ENCODE peak calls at places on chromosomes 1 and 21, in eight cellular contexts. N is IMR-90, L is A673, O is astrocyte, F is left ventricle myocardium inferior, J is A549, Z is neural progenitor cell, V is left lung. R is an unnamed sample.
A peak's percentile ranks its signal among the peaks of the same experiment; 100 is the strongest.

GRCh38 chr1:166082601-166083000 is 84.2 kb downstream of the FAM78B start:
- DNase-seq in L (no peak), J (no peak), O (no peak), Z (no peak), V (no peak), F (no peak), N (no peak), R (no peak)

GRCh38 chr1:40742363-40743061 is 41.1 kb upstream of the KCNQ4 start:
- DNase-seq in V (no peak), F (no peak), O (no peak), L (no peak), J (no peak), N (no peak), Z (no peak), R (no peak)

GRCh38 chr1:215132156-215132555 is 49.6 kb downstream of the KCNK2 start:
- DNase-seq in F (no peak), J (no peak), Z (no peak), V (no peak), N (peak; percentile 53), L (no peak), O (peak; percentile 68), R (no peak)

GRCh38 chr1:204592246-204592948 is 76.2 kb downstream of the MDM4 start:
- DNase-seq in F (no peak), N (no peak), J (no peak), L (no peak), O (no peak), Z (no peak), V (no peak), R (no peak)

GRCh38 chr1:88708011-88708410 is 23.9 kb downstream of the PKN2 start:
- DNase-seq in J (no peak), V (no peak), L (no peak), O (no peak), F (no peak), N (no peak), Z (no peak), R (no peak)

GRCh38 chr1:193221641-193222040 is 35.2 kb upstream of the B3GALT2 start:
- DNase-seq in V (no peak), F (no peak), N (no peak), L (peak; percentile 43), J (no peak), Z (no peak), O (peak; percentile 31), R (no peak)

GRCh38 chr1:112988367-112988766 is 32.4 kb upstream of the SLC16A1 start:
- DNase-seq in Z (no peak), V (no peak), J (no peak), N (no peak), L (no peak), O (no peak), F (no peak), R (no peak)

GRCh38 chr1:226654046-226654445 is 85.0 kb downstream of the ITPKB start:
- DNase-seq in F (no peak), V (no peak), Z (peak; percentile 77), L (peak; percentile 27), N (peak; percentile 54), J (no peak), O (peak; percentile 87), R (no peak)

GRCh38 chr1:4662723-4663122 is 8.3 kb downstream of the AJAP1 start:
- DNase-seq in L (no peak), O (no peak), V (no peak), J (no peak), Z (no peak), F (no peak), N (no peak), R (no peak)

GRCh38 chr1:183242556-183242955 is 56.5 kb downstream of the LAMC2 start:
- DNase-seq in N (no peak), L (no peak), F (no peak), J (no peak), Z (no peak), V (no peak), O (no peak), R (no peak)

GRCh38 chr1:212624976-212625501 is 16.5 kb downstream of the ATF3 start:
- DNase-seq in N (no peak), V (no peak), F (no peak), J (no peak), Z (no peak), O (no peak), L (no peak), R (no peak)

GRCh38 chr21:26715878-26716506 is 129.2 kb downstream of the ADAMTS1 start:
- DNase-seq in Z (peak; percentile 74), F (peak; percentile 15), V (no peak), L (peak; percentile 73), O (peak; percentile 12), J (peak; percentile 10), N (peak; percentile 51), R (no peak)

GRCh38 chr1:220217383-220217988 is 54.8 kb downstream of the RAB3GAP2 start:
- DNase-seq in F (no peak), J (peak; percentile 29), Z (peak; percentile 16), O (no peak), N (no peak), V (no peak), L (peak; percentile 18), R (no peak)

GRCh38 chr21:34892196-34892595 is 156.9 kb downstream of the RUNX1 start:
- DNase-seq in J (no peak), N (peak; percentile 45), O (peak; percentile 60), V (no peak), Z (no peak), L (no peak), F (no peak), R (no peak)

GRCh38 chr1:36257375-36257767 is 33.1 kb downstream of the THRAP3 start:
- DNase-seq in J (no peak), O (no peak), F (no peak), V (no peak), Z (no peak), L (no peak), N (no peak), R (no peak)

GRCh38 chr1:203367051-203367450 is 16.1 kb upstream of the FMOD start:
- DNase-seq in N (no peak), J (no peak), L (no peak), O (no peak), F (no peak), Z (no peak), V (no peak), R (no peak)

GRCh38 chr1:193313354-193314140 is 127.1 kb upstream of the B3GALT2 start:
- DNase-seq in Z (no peak), O (no peak), F (no peak), N (no peak), J (no peak), L (no peak), V (no peak), R (no peak)

GRCh38 chr1:162902372-162902771 is 41.4 kb upstream of the CCDC190 start:
- DNase-seq in O (peak; percentile 66), V (no peak), J (no peak), N (peak; percentile 67), L (no peak), Z (no peak), F (no peak), R (no peak)

GRCh38 chr21:45330075-45330781 is 42.5 kb upstream of the POFUT2 start:
- DNase-seq in Z (no peak), O (peak; percentile 77), N (peak; percentile 88), F (peak; percentile 12), J (peak; percentile 67), V (peak; percentile 89), L (peak; percentile 50), R (no peak)

GRCh38 chr1:93584238-93585003 is 97.2 kb downstream of the BCAR3 start:
- DNase-seq in N (no peak), V (no peak), F (no peak), J (no peak), Z (no peak), O (no peak), L (peak; percentile 48), R (no peak)

GRCh38 chr1:78070758-78071157 is 25.0 kb downstream of the GIPC2 start:
- DNase-seq in L (peak; percentile 20), N (peak; percentile 94), J (peak; percentile 21), O (peak; percentile 91), F (no peak), Z (no peak), V (no peak), R (no peak)

GRCh38 chr1:204268101-204268500 is 54.3 kb upstream of the GOLT1A start:
- DNase-seq in J (no peak), Z (no peak), F (no peak), V (no peak), L (no peak), N (no peak), O (no peak), R (no peak)

GRCh38 chr1:182671779-182672486 is 12.5 kb downstream of the RGS8 start:
- DNase-seq in F (no peak), J (no peak), O (no peak), V (peak; percentile 77), L (peak; percentile 41), N (no peak), Z (peak; percentile 45), R (no peak)

GRCh38 chr1:2314297-2314802 is 77.0 kb downstream of the MORN1 start:
- DNase-seq in Z (peak; percentile 93), V (peak; percentile 86), J (peak; percentile 39), N (peak; percentile 36), L (peak; percentile 82), O (no peak), F (peak; percentile 72), R (no peak)
- H3K4me1 ChIP-seq in Z (peaks cover 36% of the 10 kb centered on the region), V (peaks cover 66% of the 10 kb centered on the region), J (peaks cover 34% of the 10 kb centered on the region), N (peaks cover 32% of the 10 kb centered on the region), L (peaks cover 58% of the 10 kb centered on the region), O (peaks cover 12% of the 10 kb centered on the region), F (peaks cover 83% of the 10 kb centered on the region), R (peaks cover 28% of the 10 kb centered on the region)

DNA sequence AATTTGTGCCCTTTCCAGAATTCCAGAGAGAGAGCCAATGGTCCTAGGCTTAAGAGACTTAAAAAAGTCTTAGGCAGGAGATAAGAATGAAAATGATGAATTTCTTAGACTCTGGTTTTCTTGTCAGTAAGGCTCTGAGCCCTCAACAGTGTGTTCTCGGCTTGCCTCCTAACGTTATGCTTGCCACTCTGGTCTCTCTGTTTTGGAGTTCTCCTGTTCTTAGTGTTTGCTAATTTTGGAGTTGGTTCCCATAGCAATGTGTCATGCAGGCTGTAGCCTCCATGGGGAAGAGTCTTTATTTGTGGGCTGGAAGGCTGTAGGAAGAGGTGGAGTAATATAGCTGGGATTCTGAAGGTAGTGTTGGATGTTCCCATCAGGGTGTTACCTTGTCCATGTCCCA is 19.9 kb downstream of the TBX19 start:
- DNase-seq in L (no peak), J (no peak), O (no peak), F (no peak), V (no peak), Z (no peak), N (no peak), R (no peak)
- H3K27ac ChIP-seq in L (no peak overlapping the region), J (peak overlapping the region; percentile 90), O (no peak overlapping the region), F (no peak overlapping the region), V (no peak overlapping the region), Z (no peak overlapping the region), N (no peak overlapping the region), R (peak overlapping the region; percentile 13)

GRCh38 chr1:161197560-161198205 is 1.2 kb downstream of the ADAMTS4 start:
- DNase-seq in J (no peak), V (no peak), Z (no peak), L (no peak), O (no peak), F (no peak), N (no peak), R (no peak)
- H3K4me3 ChIP-seq in J (no peak overlapping the region), V (peak overlapping the region; percentile 30), Z (peak overlapping the region; percentile 40), L (peak overlapping the region; percentile 57), O (no peak overlapping the region), F (peak overlapping the region; percentile 67), N (no peak overlapping the region), R (peak overlapping the region; percentile 47)

DNA sequence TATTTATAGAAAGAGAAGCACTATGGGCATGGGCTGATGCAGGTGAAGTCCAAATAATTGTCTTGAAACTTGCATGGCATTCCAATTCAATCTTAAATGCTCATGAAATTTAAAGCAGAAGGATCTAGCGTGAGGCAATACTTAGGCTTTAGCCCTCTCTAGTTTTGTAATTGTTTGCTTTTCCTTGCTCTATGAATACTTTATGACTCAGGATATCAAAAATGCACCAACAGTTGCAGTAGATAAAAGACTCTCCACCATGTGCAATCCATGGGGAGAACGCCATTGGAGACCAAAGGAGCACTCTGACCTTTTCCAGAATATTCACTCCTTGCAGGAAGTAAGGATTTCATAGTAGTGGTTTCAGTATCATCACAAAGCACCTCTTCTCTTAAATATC is 436.4 kb downstream of the LRRIQ3 start:
- DNase-seq in N (no peak), V (no peak), L (no peak), J (no peak), Z (no peak), F (no peak), O (no peak), R (no peak)
- H3K4me1 ChIP-seq in N (no peaks in the 10 kb centered on the region), V (no peaks in the 10 kb centered on the region), L (no peaks in the 10 kb centered on the region), J (no peaks in the 10 kb centered on the region), Z (no peaks in the 10 kb centered on the region), F (no peaks in the 10 kb centered on the region), O (no peaks in the 10 kb centered on the region), R (no peaks in the 10 kb centered on the region)